ENCODE peak calls at places on chromosome 7, in nine cellular contexts. One of them, this sample, is unnamed.

GRCh38 chr7:129950191-129950940 is 2.4 kb downstream of the UBE2H start:
- DNase-seq in mesenchymal stem cell: peak
- DNase-seq in fibroblast of the aortic adventitia: peak
- DNase-seq in epithelial cell of esophagus: peak
- DNase-seq in astrocyte of the spinal cord: peak
- DNase-seq in NCI-H748 treated with DMSO at 0.1 percent for 48 hours: no peak
- DNase-seq in NCI-H1417: no peak
- DNase-seq in stimulated activated CD4-positive, alpha-beta T cell treated with anti-CD3 and anti-CD28 coated beads, Interleukin-1b, Interleukin-23, amount 100 ng/mL, for 4 hours: no peak
- DNase-seq in lower leg skin: no peak
- DNase-seq in this sample: no peak

GRCh38 chr7:31022117-31022516 is 30.0 kb upstream of the ADCYAP1R1 start:
- DNase-seq in lower leg skin: no peak
- DNase-seq in NCI-H1417: no peak
- DNase-seq in fibroblast of the aortic adventitia: no peak
- DNase-seq in NCI-H748 treated with DMSO at 0.1 percent for 48 hours: no peak
- DNase-seq in epithelial cell of esophagus: no peak
- DNase-seq in stimulated activated CD4-positive, alpha-beta T cell treated with anti-CD3 and anti-CD28 coated beads, Interleukin-1b, Interleukin-23, amount 100 ng/mL, for 4 hours: no peak
- DNase-seq in astrocyte of the spinal cord: no peak
- DNase-seq in mesenchymal stem cell: no peak
- DNase-seq in this sample: no peak

GRCh38 chr7:66282594-66282935 is 77.4 kb downstream of the TPST1 start:
- DNase-seq in NCI-H1417: no peak
- DNase-seq in astrocyte of the spinal cord: no peak
- DNase-seq in fibroblast of the aortic adventitia: no peak
- DNase-seq in epithelial cell of esophagus: no peak
- DNase-seq in lower leg skin: no peak
- DNase-seq in stimulated activated CD4-positive, alpha-beta T cell treated with anti-CD3 and anti-CD28 coated beads, Interleukin-1b, Interleukin-23, amount 100 ng/mL, for 4 hours: no peak
- DNase-seq in mesenchymal stem cell: no peak
- DNase-seq in NCI-H748 treated with DMSO at 0.1 percent for 48 hours: no peak
- DNase-seq in this sample: no peak

GRCh38 chr7:17090751-17091150 is 207.7 kb upstream of the AHR start:
- DNase-seq in epithelial cell of esophagus: peak
- DNase-seq in astrocyte of the spinal cord: peak
- DNase-seq in lower leg skin: no peak
- DNase-seq in NCI-H748 treated with DMSO at 0.1 percent for 48 hours: no peak
- DNase-seq in fibroblast of the aortic adventitia: peak
- DNase-seq in NCI-H1417: no peak
- DNase-seq in stimulated activated CD4-positive, alpha-beta T cell treated with anti-CD3 and anti-CD28 coated beads, Interleukin-1b, Interleukin-23, amount 100 ng/mL, for 4 hours: no peak
- DNase-seq in mesenchymal stem cell: no peak
- DNase-seq in this sample: peak

GRCh38 chr7:91772100-91772794 is 108.3 kb downstream of the MTERF1 start:
- DNase-seq in epithelial cell of esophagus: peak
- DNase-seq in fibroblast of the aortic adventitia: peak
- DNase-seq in NCI-H1417: no peak
- DNase-seq in mesenchymal stem cell: no peak
- DNase-seq in lower leg skin: no peak
- DNase-seq in NCI-H748 treated with DMSO at 0.1 percent for 48 hours: no peak
- DNase-seq in stimulated activated CD4-positive, alpha-beta T cell treated with anti-CD3 and anti-CD28 coated beads, Interleukin-1b, Interleukin-23, amount 100 ng/mL, for 4 hours: no peak
- DNase-seq in astrocyte of the spinal cord: peak
- DNase-seq in this sample: peak

GRCh38 chr7:115676707-115677106 is 353.9 kb downstream of the TFEC start:
- DNase-seq in fibroblast of the aortic adventitia: no peak
- DNase-seq in stimulated activated CD4-positive, alpha-beta T cell treated with anti-CD3 and anti-CD28 coated beads, Interleukin-1b, Interleukin-23, amount 100 ng/mL, for 4 hours: no peak
- DNase-seq in mesenchymal stem cell: no peak
- DNase-seq in astrocyte of the spinal cord: no peak
- DNase-seq in epithelial cell of esophagus: no peak
- DNase-seq in NCI-H1417: no peak
- DNase-seq in lower leg skin: no peak
- DNase-seq in NCI-H748 treated with DMSO at 0.1 percent for 48 hours: no peak
- DNase-seq in this sample: no peak

GRCh38 chr7:6284055-6284400 is 11.6 kb upstream of the CYTH3 start:
- DNase-seq in astrocyte of the spinal cord: no peak
- DNase-seq in NCI-H748 treated with DMSO at 0.1 percent for 48 hours: no peak
- DNase-seq in NCI-H1417: no peak
- DNase-seq in epithelial cell of esophagus: peak
- DNase-seq in stimulated activated CD4-positive, alpha-beta T cell treated with anti-CD3 and anti-CD28 coated beads, Interleukin-1b, Interleukin-23, amount 100 ng/mL, for 4 hours: no peak
- DNase-seq in fibroblast of the aortic adventitia: no peak
- DNase-seq in lower leg skin: no peak
- DNase-seq in mesenchymal stem cell: peak
- DNase-seq in this sample: peak

GRCh38 chr7:114405427-114405826 is 9.2 kb upstream of the FOXP2 start:
- DNase-seq in epithelial cell of esophagus: peak
- DNase-seq in stimulated activated CD4-positive, alpha-beta T cell treated with anti-CD3 and anti-CD28 coated beads, Interleukin-1b, Interleukin-23, amount 100 ng/mL, for 4 hours: no peak
- DNase-seq in astrocyte of the spinal cord: peak
- DNase-seq in lower leg skin: no peak
- DNase-seq in mesenchymal stem cell: no peak
- DNase-seq in NCI-H748 treated with DMSO at 0.1 percent for 48 hours: peak
- DNase-seq in NCI-H1417: peak
- DNase-seq in fibroblast of the aortic adventitia: peak
- DNase-seq in this sample: peak